ENCODE peak calls at places on chromosomes 5 and 9, in five cellular contexts. One of them, this sample, is unnamed.

GRCh38 chr5:160542281-160542680 is 120.6 kb downstream of the PTTG1 start:
- DNase-seq in H9: no peak
- DNase-seq in mesendoderm: no peak
- DNase-seq in IMR-90: no peak
- DNase-seq in neuronal stem cell: no peak
- DNase-seq in this sample: no peak

GRCh38 chr9:125521462-125522327 is 185.3 kb downstream of the MAPKAP1 start:
- DNase-seq in mesendoderm: no peak
- DNase-seq in H9: no peak
- DNase-seq in neuronal stem cell: no peak
- DNase-seq in IMR-90: peak; percentile 97
- DNase-seq in this sample: no peak

GRCh38 chr9:88660611-88661010 is 125.6 kb downstream of the NXNL2 start:
- DNase-seq in mesendoderm: peak; percentile 79
- DNase-seq in H9: peak; percentile 64
- DNase-seq in IMR-90: peak; percentile 43
- DNase-seq in neuronal stem cell: no peak
- DNase-seq in this sample: peak; percentile 53

GRCh38 chr9:131076347-131077195 is 19.8 kb upstream of the AIF1L start:
- DNase-seq in neuronal stem cell: no peak
- DNase-seq in mesendoderm: no peak
- DNase-seq in IMR-90: no peak
- DNase-seq in H9: no peak
- DNase-seq in this sample: no peak

GRCh38 chr9:99859395-99859980 is 37.8 kb downstream of the NR4A3 start:
- DNase-seq in mesendoderm: peak; percentile 62
- DNase-seq in neuronal stem cell: peak; percentile 30
- DNase-seq in H9: no peak
- DNase-seq in IMR-90: peak; percentile 42
- DNase-seq in this sample: no peak

GRCh38 chr5:95935553-95936100 is 26.0 kb downstream of the ELL2 start:
- DNase-seq in mesendoderm: no peak
- DNase-seq in neuronal stem cell: no peak
- DNase-seq in IMR-90: peak; percentile 62
- DNase-seq in H9: no peak
- DNase-seq in this sample: no peak

GRCh38 chr9:18504707-18505106 is 30.8 kb downstream of the ADAMTSL1 start:
- DNase-seq in IMR-90: no peak
- DNase-seq in neuronal stem cell: peak; percentile 8
- DNase-seq in H9: peak; percentile 67
- DNase-seq in mesendoderm: no peak
- DNase-seq in this sample: peak; percentile 69

GRCh38 chr5:178292826-178293205 is 60.2 kb upstream of the PHYKPL start:
- DNase-seq in H9: no peak
- DNase-seq in neuronal stem cell: no peak
- DNase-seq in mesendoderm: no peak
- DNase-seq in IMR-90: no peak
- DNase-seq in this sample: no peak

GRCh38 chr5:163563112-163563511 is 57.7 kb downstream of the MAT2B start:
- DNase-seq in mesendoderm: no peak
- DNase-seq in IMR-90: no peak
- DNase-seq in neuronal stem cell: no peak
- DNase-seq in H9: no peak
- DNase-seq in this sample: no peak

GRCh38 chr9:76206821-76207220 is 187.4 kb downstream of the RFK start:
- DNase-seq in neuronal stem cell: no peak
- DNase-seq in mesendoderm: peak; percentile 79
- DNase-seq in IMR-90: no peak
- DNase-seq in H9: no peak
- DNase-seq in this sample: no peak

GRCh38 chr5:110517396-110517795 is 209.1 kb downstream of the TMEM232 start:
- DNase-seq in neuronal stem cell: peak; percentile 8
- DNase-seq in H9: peak; percentile 35
- DNase-seq in IMR-90: no peak
- DNase-seq in mesendoderm: peak; percentile 82
- DNase-seq in this sample: no peak

GRCh38 chr9:7370378-7370777 is 429.2 kb downstream of the DMAC1 start:
- DNase-seq in H9: no peak
- DNase-seq in IMR-90: no peak
- DNase-seq in mesendoderm: no peak
- DNase-seq in neuronal stem cell: no peak
- DNase-seq in this sample: no peak

GRCh38 chr9:107138261-107138992 is 144.7 kb upstream of the RAD23B start:
- DNase-seq in mesendoderm: no peak
- DNase-seq in neuronal stem cell: no peak
- DNase-seq in IMR-90: no peak
- DNase-seq in H9: no peak
- DNase-seq in this sample: no peak

GRCh38 chr5:143494162-143494561 is 90.7 kb upstream of the NR3C1 start:
- DNase-seq in IMR-90: peak; percentile 94
- DNase-seq in neuronal stem cell: no peak
- DNase-seq in H9: no peak
- DNase-seq in mesendoderm: no peak
- DNase-seq in this sample: no peak

GRCh38 chr9:31950756-31951155 is 433.7 kb upstream of the ACO1 start:
- DNase-seq in mesendoderm: peak; percentile 15
- DNase-seq in IMR-90: no peak
- DNase-seq in neuronal stem cell: no peak
- DNase-seq in H9: peak; percentile 31
- DNase-seq in this sample: no peak

GRCh38 chr5:96433066-96433447 is at the start of gene PCSK1:
- DNase-seq in H9: peak; percentile 45
- DNase-seq in neuronal stem cell: no peak
- DNase-seq in IMR-90: no peak
- DNase-seq in mesendoderm: peak; percentile 59
- DNase-seq in this sample: no peak

GRCh38 chr5:97041239-97041638 is 101.2 kb downstream of the LIX1 start:
- DNase-seq in IMR-90: no peak
- DNase-seq in mesendoderm: no peak
- DNase-seq in neuronal stem cell: no peak
- DNase-seq in H9: no peak
- DNase-seq in this sample: no peak

GRCh38 chr5:81827522-81827921 is 76.6 kb upstream of the SSBP2 start:
- DNase-seq in mesendoderm: no peak
- DNase-seq in IMR-90: no peak
- DNase-seq in H9: no peak
- DNase-seq in neuronal stem cell: no peak
- DNase-seq in this sample: no peak

GRCh38 chr9:135492886-135493669 is 7.4 kb upstream of the MRPS2 start:
- DNase-seq in mesendoderm: no peak
- DNase-seq in H9: no peak
- DNase-seq in neuronal stem cell: no peak
- DNase-seq in IMR-90: no peak
- DNase-seq in this sample: no peak

GRCh38 chr9:2623046-2623865 is 1.7 kb downstream of the VLDLR start:
- DNase-seq in neuronal stem cell: peak; percentile 42
- DNase-seq in IMR-90: peak; percentile 59
- DNase-seq in H9: peak; percentile 78
- DNase-seq in mesendoderm: peak; percentile 82
- DNase-seq in this sample: no peak

GRCh38 chr5:170273968-170274710 is 23.4 kb downstream of the LCP2 start:
- DNase-seq in H9: peak; percentile 75
- DNase-seq in neuronal stem cell: no peak
- DNase-seq in IMR-90: no peak
- DNase-seq in mesendoderm: peak; percentile 91
- DNase-seq in this sample: peak; percentile 66

GRCh38 chr9:33750839-33751339 is 44.5 kb upstream of the PRSS3 start:
- DNase-seq in neuronal stem cell: no peak
- DNase-seq in H9: no peak
- DNase-seq in mesendoderm: no peak
- DNase-seq in IMR-90: no peak
- DNase-seq in this sample: no peak

GRCh38 chr5:89204766-89205165 is 321.8 kb upstream of the MEF2C start:
- DNase-seq in mesendoderm: no peak
- DNase-seq in H9: no peak
- DNase-seq in neuronal stem cell: no peak
- DNase-seq in IMR-90: no peak
- DNase-seq in this sample: no peak

GRCh38 chr9:134986957-134987356 is 69.2 kb upstream of the FCN1 start:
- DNase-seq in IMR-90: no peak
- DNase-seq in neuronal stem cell: no peak
- DNase-seq in mesendoderm: no peak
- DNase-seq in H9: no peak
- DNase-seq in this sample: no peak

GRCh38 chr5:132499440-132500243 is 9.1 kb upstream of the IRF1 start:
- DNase-seq in IMR-90: no peak
- DNase-seq in neuronal stem cell: no peak
- DNase-seq in mesendoderm: peak; percentile 14
- DNase-seq in H9: no peak
- DNase-seq in this sample: no peak

GRCh38 chr5:78597858-78598415 is 50.6 kb downstream of the LHFPL2 start:
- DNase-seq in neuronal stem cell: no peak
- DNase-seq in IMR-90: peak; percentile 90
- DNase-seq in mesendoderm: no peak
- DNase-seq in H9: no peak
- DNase-seq in this sample: no peak

GRCh38 chr5:7495133-7495521 is 99.2 kb downstream of the ADCY2 start:
- DNase-seq in mesendoderm: peak; percentile 62
- DNase-seq in H9: no peak
- DNase-seq in neuronal stem cell: no peak
- DNase-seq in IMR-90: no peak
- DNase-seq in this sample: no peak

GRCh38 chr5:172729588-172729987 is 41.4 kb downstream of the DUSP1 start:
- DNase-seq in IMR-90: no peak
- DNase-seq in neuronal stem cell: no peak
- DNase-seq in mesendoderm: no peak
- DNase-seq in H9: no peak
- DNase-seq in this sample: no peak

GRCh38 chr9:109811876-109812275 is 31.9 kb downstream of the PALM2AKAP2 start:
- DNase-seq in mesendoderm: no peak
- DNase-seq in neuronal stem cell: no peak
- DNase-seq in IMR-90: no peak
- DNase-seq in H9: no peak
- DNase-seq in this sample: no peak

GRCh38 chr5:172568308-172568923 is 72.6 kb upstream of the NEURL1B start:
- DNase-seq in neuronal stem cell: no peak
- DNase-seq in IMR-90: no peak
- DNase-seq in H9: no peak
- DNase-seq in mesendoderm: no peak
- DNase-seq in this sample: no peak

GRCh38 chr9:127574089-127574921 is 37.8 kb upstream of the STXBP1 start:
- DNase-seq in H9: no peak
- DNase-seq in mesendoderm: no peak
- DNase-seq in IMR-90: no peak
- DNase-seq in neuronal stem cell: no peak
- DNase-seq in this sample: no peak

GRCh38 chr5:179873711-179874110 is 15.1 kb upstream of the MRNIP start:
- DNase-seq in IMR-90: no peak
- DNase-seq in neuronal stem cell: no peak
- DNase-seq in mesendoderm: no peak
- DNase-seq in H9: no peak
- DNase-seq in this sample: no peak

GRCh38 chr5:56433039-56433438 is 199.9 kb upstream of the ANKRD55 start:
- DNase-seq in H9: no peak
- DNase-seq in IMR-90: no peak
- DNase-seq in neuronal stem cell: no peak
- DNase-seq in mesendoderm: no peak
- DNase-seq in this sample: no peak

GRCh38 chr5:27241564-27242257 is 203.3 kb upstream of the CDH9 start:
- DNase-seq in mesendoderm: peak; percentile 47
- DNase-seq in H9: no peak
- DNase-seq in IMR-90: peak; percentile 97
- DNase-seq in neuronal stem cell: no peak
- DNase-seq in this sample: no peak

GRCh38 chr5:177086918-177087706 is 397 bp downstream of the FGFR4 start:
- DNase-seq in H9: peak; percentile 87
- DNase-seq in mesendoderm: peak; percentile 87
- DNase-seq in neuronal stem cell: peak; percentile 36
- DNase-seq in IMR-90: no peak
- DNase-seq in this sample: peak; percentile 90

GRCh38 chr5:127375124-127375523 is 84.5 kb downstream of the MEGF10 start:
- DNase-seq in IMR-90: no peak
- DNase-seq in mesendoderm: no peak
- DNase-seq in neuronal stem cell: no peak
- DNase-seq in H9: no peak
- DNase-seq in this sample: no peak

GRCh38 chr9:114008667-114009410 is 69.3 kb downstream of the AMBP start:
- DNase-seq in neuronal stem cell: no peak
- DNase-seq in H9: peak; percentile 13
- DNase-seq in mesendoderm: no peak
- DNase-seq in IMR-90: no peak
- DNase-seq in this sample: no peak
- H3K23ac ChIP-seq in neuronal stem cell: peak overlapping the region; percentile 9
- H3K23ac ChIP-seq in H9: no peak overlapping the region
- H3K23ac ChIP-seq in mesendoderm: no peak overlapping the region
- H3K23ac ChIP-seq in IMR-90: no peak overlapping the region
- H3K23ac ChIP-seq in this sample: no peak overlapping the region

GRCh38 chr5:146339715-146340259 is 1.1 kb downstream of the POU4F3 start:
- DNase-seq in H9: peak; percentile 39
- DNase-seq in neuronal stem cell: no peak
- DNase-seq in mesendoderm: peak; percentile 22
- DNase-seq in IMR-90: no peak
- DNase-seq in this sample: no peak
- H3K23ac ChIP-seq in H9: no peak overlapping the region
- H3K23ac ChIP-seq in neuronal stem cell: peak overlapping the region; percentile 90
- H3K23ac ChIP-seq in mesendoderm: peak overlapping the region; percentile 81
- H3K23ac ChIP-seq in IMR-90: no peak overlapping the region
- H3K23ac ChIP-seq in this sample: no peak overlapping the region

GRCh38 chr5:131218392-131218791 is 45.5 kb upstream of the CDC42SE2 start:
- DNase-seq in neuronal stem cell: no peak
- DNase-seq in IMR-90: peak; percentile 89
- DNase-seq in mesendoderm: no peak
- DNase-seq in H9: no peak
- DNase-seq in this sample: no peak
- H3K23ac ChIP-seq in neuronal stem cell: no peak overlapping the region
- H3K23ac ChIP-seq in IMR-90: no peak overlapping the region
- H3K23ac ChIP-seq in mesendoderm: no peak overlapping the region
- H3K23ac ChIP-seq in H9: no peak overlapping the region
- H3K23ac ChIP-seq in this sample: no peak overlapping the region

GRCh38 chr5:154523104-154523503 is 45.1 kb upstream of the HAND1 start:
- DNase-seq in neuronal stem cell: no peak
- DNase-seq in H9: no peak
- DNase-seq in mesendoderm: no peak
- DNase-seq in IMR-90: no peak
- DNase-seq in this sample: no peak
- H3K23ac ChIP-seq in neuronal stem cell: no peak overlapping the region
- H3K23ac ChIP-seq in H9: no peak overlapping the region
- H3K23ac ChIP-seq in mesendoderm: no peak overlapping the region
- H3K23ac ChIP-seq in IMR-90: no peak overlapping the region
- H3K23ac ChIP-seq in this sample: no peak overlapping the region

GRCh38 chr5:137488974-137489373 is 10.2 kb downstream of the SPOCK1 start:
- DNase-seq in neuronal stem cell: no peak
- DNase-seq in IMR-90: no peak
- DNase-seq in H9: no peak
- DNase-seq in mesendoderm: no peak
- DNase-seq in this sample: no peak
- H3K23ac ChIP-seq in neuronal stem cell: no peak overlapping the region
- H3K23ac ChIP-seq in IMR-90: no peak overlapping the region
- H3K23ac ChIP-seq in H9: no peak overlapping the region
- H3K23ac ChIP-seq in mesendoderm: no peak overlapping the region
- H3K23ac ChIP-seq in this sample: no peak overlapping the region

This sample was measured in H1.